ENCODE peak calls at places on chromosomes 16 and 17, in four cellular contexts. One of them, this sample, is unnamed.

GRCh38 chr17:59347975-59348391 is 16.5 kb downstream of the YPEL2 start:
- DNase-seq in stomach: no peak
- DNase-seq in breast epithelium: no peak
- DNase-seq in HL-60: peak
- DNase-seq in this sample: no peak

GRCh38 chr17:76385892-76386786 is 1.7 kb downstream of the SPHK1 start:
- DNase-seq in HL-60: no peak
- DNase-seq in stomach: peak
- DNase-seq in breast epithelium: peak
- DNase-seq in this sample: no peak

GRCh38 chr17:69430488-69430887 is 16.0 kb downstream of the MAP2K6 start:
- DNase-seq in stomach: no peak
- DNase-seq in HL-60: no peak
- DNase-seq in breast epithelium: no peak
- DNase-seq in this sample: no peak

GRCh38 chr16:84058664-84059063 is 16.1 kb upstream of the SLC38A8 start:
- DNase-seq in HL-60: no peak
- DNase-seq in stomach: no peak
- DNase-seq in breast epithelium: no peak
- DNase-seq in this sample: no peak

GRCh38 chr16:77353587-77354263 is 81.1 kb downstream of the ADAMTS18 start:
- DNase-seq in breast epithelium: no peak
- DNase-seq in stomach: no peak
- DNase-seq in HL-60: no peak
- DNase-seq in this sample: no peak

GRCh38 chr16:468072-468821 is 42.8 kb downstream of the RAB11FIP3 start:
- DNase-seq in HL-60: no peak
- DNase-seq in breast epithelium: no peak
- DNase-seq in stomach: no peak
- DNase-seq in this sample: no peak

GRCh38 chr17:60396412-60396811 is 4.5 kb upstream of the USP32 start:
- DNase-seq in stomach: no peak
- DNase-seq in HL-60: no peak
- DNase-seq in breast epithelium: no peak
- DNase-seq in this sample: no peak

GRCh38 chr16:67372664-67373063 is 20.6 kb downstream of the TPPP3 start:
- DNase-seq in stomach: no peak
- DNase-seq in HL-60: no peak
- DNase-seq in breast epithelium: no peak
- DNase-seq in this sample: no peak

GRCh38 chr17:9913476-9913875 is 8.4 kb upstream of the RCVRN start:
- DNase-seq in HL-60: no peak
- DNase-seq in stomach: no peak
- DNase-seq in breast epithelium: no peak
- DNase-seq in this sample: no peak

GRCh38 chr16:9275386-9275785 is 183.9 kb downstream of the HAPSTR1 start:
- DNase-seq in breast epithelium: no peak
- DNase-seq in stomach: no peak
- DNase-seq in HL-60: no peak
- DNase-seq in this sample: no peak

GRCh38 chr16:48235058-48235555 is 9.0 kb upstream of the LONP2 start:
- DNase-seq in stomach: no peak
- DNase-seq in breast epithelium: no peak
- DNase-seq in HL-60: no peak
- DNase-seq in this sample: no peak

GRCh38 chr16:74168445-74168844 is 128.2 kb upstream of the PSMD7 start:
- DNase-seq in breast epithelium: no peak
- DNase-seq in stomach: no peak
- DNase-seq in HL-60: no peak
- DNase-seq in this sample: no peak

GRCh38 chr16:81530296-81530721 is 85.7 kb downstream of the CMIP start:
- DNase-seq in HL-60: no peak
- DNase-seq in stomach: no peak
- DNase-seq in breast epithelium: no peak
- DNase-seq in this sample: no peak

GRCh38 chr17:64006361-64007088 is 8.4 kb downstream of the PRR29 start:
- DNase-seq in HL-60: no peak
- DNase-seq in stomach: no peak
- DNase-seq in breast epithelium: no peak
- DNase-seq in this sample: no peak

GRCh38 chr17:79907855-79908254 is 68.6 kb upstream of the CBX4 start:
- DNase-seq in breast epithelium: no peak
- DNase-seq in HL-60: no peak
- DNase-seq in stomach: no peak
- DNase-seq in this sample: no peak

GRCh38 chr16:79482011-79482410 is 118.5 kb downstream of the MAF start:
- DNase-seq in HL-60: no peak
- DNase-seq in breast epithelium: no peak
- DNase-seq in stomach: no peak
- DNase-seq in this sample: no peak

GRCh38 chr17:76398523-76399174 is 14.2 kb downstream of the SPHK1 start:
- DNase-seq in stomach: no peak
- DNase-seq in breast epithelium: no peak
- DNase-seq in HL-60: peak
- DNase-seq in this sample: no peak

GRCh38 chr17:44362964-44363612 is 565 bp downstream of the FAM171A2 start:
- DNase-seq in breast epithelium: no peak
- DNase-seq in stomach: no peak
- DNase-seq in HL-60: no peak
- DNase-seq in this sample: no peak

GRCh38 chr17:9177212-9177611 is 155.9 kb downstream of the NTN1 start:
- DNase-seq in stomach: no peak
- DNase-seq in breast epithelium: no peak
- DNase-seq in HL-60: no peak
- DNase-seq in this sample: no peak

GRCh38 chr16:24652209-24652712 is 77.2 kb upstream of the TNRC6A start:
- DNase-seq in HL-60: no peak
- DNase-seq in breast epithelium: no peak
- DNase-seq in stomach: no peak
- DNase-seq in this sample: no peak

GRCh38 chr17:27469256-27469655 is 13.0 kb downstream of the KSR1 start:
- DNase-seq in HL-60: no peak
- DNase-seq in stomach: no peak
- DNase-seq in breast epithelium: no peak
- DNase-seq in this sample: no peak

GRCh38 chr16:52407778-52408177 is 139.2 kb downstream of the TOX3 start:
- DNase-seq in HL-60: no peak
- DNase-seq in stomach: no peak
- DNase-seq in breast epithelium: no peak
- DNase-seq in this sample: no peak

GRCh38 chr16:20867585-20867984 is 32.6 kb downstream of the DCUN1D3 start:
- DNase-seq in breast epithelium: no peak
- DNase-seq in HL-60: no peak
- DNase-seq in stomach: no peak
- DNase-seq in this sample: no peak

GRCh38 chr16:86222965-86223551 is 287.3 kb upstream of the FOXF1 start:
- DNase-seq in stomach: peak
- DNase-seq in breast epithelium: no peak
- DNase-seq in HL-60: no peak
- DNase-seq in this sample: no peak

DNA sequence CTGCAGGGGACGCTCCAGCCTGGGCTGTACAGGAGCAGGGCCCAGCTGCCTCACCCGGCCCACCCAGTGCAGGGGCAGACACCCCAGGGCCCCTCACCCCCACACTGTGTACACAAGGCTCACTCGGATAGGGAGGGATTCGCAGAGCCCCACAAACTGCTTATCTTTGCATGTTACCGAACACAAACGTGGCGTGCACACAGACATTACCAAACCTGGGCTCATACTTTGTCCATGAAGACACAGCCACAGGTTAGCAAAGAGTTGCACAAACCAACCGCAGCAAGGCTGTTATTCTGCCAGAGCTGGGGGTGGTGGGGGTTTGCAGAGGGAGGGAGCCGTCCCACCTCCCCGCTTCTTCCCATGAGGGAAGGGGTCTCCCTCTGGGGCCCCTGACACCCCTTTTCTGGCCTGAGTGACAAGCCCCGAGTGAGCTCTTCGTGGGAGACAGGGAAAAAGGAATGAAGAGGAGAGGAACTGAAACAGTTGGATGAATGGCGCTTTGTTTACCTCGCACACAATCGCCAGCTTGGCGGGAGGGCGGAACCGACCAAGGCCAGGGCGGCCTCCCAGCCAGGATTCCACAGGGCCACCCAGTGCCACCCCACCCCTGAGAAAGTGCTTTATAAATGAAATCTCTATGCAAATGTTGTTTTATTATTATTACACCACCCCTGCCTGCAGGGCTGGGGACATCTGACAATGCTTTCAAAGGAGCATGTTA is 434 bp upstream of the CPSF4L start:
- DNase-seq in HL-60: peak
- DNase-seq in stomach: peak
- DNase-seq in breast epithelium: peak
- DNase-seq in this sample: no peak
- TF ChIP-seq POLR2AphosphoS5 in HL-60: peak
- TF ChIP-seq POLR2AphosphoS5 in stomach: no peak
- TF ChIP-seq POLR2AphosphoS5 in breast epithelium: no peak
- TF ChIP-seq POLR2AphosphoS5 in this sample: no peak

DNA sequence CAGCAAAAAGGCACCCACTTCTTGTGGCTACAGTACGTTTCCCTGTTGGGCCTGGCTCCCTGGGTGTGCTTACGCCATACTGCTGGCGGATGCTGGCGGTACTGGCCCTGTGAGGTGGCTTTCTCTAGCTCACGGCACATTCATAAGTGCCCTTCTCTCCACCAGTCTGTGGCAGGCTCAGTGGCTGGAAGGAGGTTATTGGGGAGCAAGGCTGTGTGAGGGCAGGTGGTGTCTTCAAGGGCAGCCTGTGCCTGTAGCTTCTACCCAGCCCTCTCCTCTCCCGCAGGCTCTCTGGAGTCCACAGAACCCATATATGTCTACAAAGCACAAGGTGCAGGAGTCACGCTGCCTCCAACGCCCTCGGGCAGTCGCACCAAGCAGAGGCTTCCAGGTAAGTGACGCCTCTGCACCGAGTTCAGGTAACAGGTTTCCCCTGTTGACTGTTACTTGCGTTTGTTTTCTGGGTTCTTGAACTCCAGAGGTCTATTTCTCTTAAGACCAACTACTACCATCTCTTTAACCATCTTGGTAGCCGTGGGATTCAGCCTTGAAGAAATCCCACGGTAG is 20.6 kb downstream of the NTAN1 start:
- DNase-seq in breast epithelium: no peak
- DNase-seq in stomach: no peak
- DNase-seq in HL-60: no peak
- DNase-seq in this sample: no peak
- TF ChIP-seq POLR2AphosphoS5 in breast epithelium: no peak
- TF ChIP-seq POLR2AphosphoS5 in stomach: no peak
- TF ChIP-seq POLR2AphosphoS5 in HL-60: no peak
- TF ChIP-seq POLR2AphosphoS5 in this sample: no peak

GRCh38 chr16:51071326-51071725 is 79.7 kb downstream of the SALL1 start:
- DNase-seq in HL-60: no peak
- DNase-seq in stomach: no peak
- DNase-seq in breast epithelium: no peak
- DNase-seq in this sample: no peak
- TF ChIP-seq POLR2AphosphoS5 in HL-60: no peak
- TF ChIP-seq POLR2AphosphoS5 in stomach: no peak
- TF ChIP-seq POLR2AphosphoS5 in breast epithelium: no peak
- TF ChIP-seq POLR2AphosphoS5 in this sample: no peak

GRCh38 chr16:30985401-30986128 is 558 bp downstream of the HSD3B7 start:
- DNase-seq in HL-60: no peak
- DNase-seq in stomach: peak
- DNase-seq in breast epithelium: peak
- DNase-seq in this sample: no peak

GRCh38 chr16:30987581-30988190 is 2.7 kb downstream of the HSD3B7 start:
- DNase-seq in breast epithelium: no peak
- DNase-seq in stomach: no peak
- DNase-seq in HL-60: no peak
- DNase-seq in this sample: no peak

GRCh38 chr16:30984669-30985400 is at the start of gene HSD3B7:
- DNase-seq in breast epithelium: peak
- DNase-seq in stomach: peak
- DNase-seq in HL-60: peak
- DNase-seq in this sample: peak

GRCh38 chr16:30983898-30984610 is 953 bp upstream of the HSD3B7 start:
- DNase-seq in breast epithelium: no peak
- DNase-seq in stomach: no peak
- DNase-seq in HL-60: no peak
- DNase-seq in this sample: no peak

GRCh38 chr16:30986129-30986991 is 1.4 kb downstream of the HSD3B7 start:
- DNase-seq in stomach: no peak
- DNase-seq in HL-60: no peak
- DNase-seq in breast epithelium: no peak
- DNase-seq in this sample: no peak
- TF ChIP-seq POLR2AphosphoS5 in stomach: no peak
- TF ChIP-seq POLR2AphosphoS5 in HL-60: no peak
- TF ChIP-seq POLR2AphosphoS5 in breast epithelium: no peak
- TF ChIP-seq POLR2AphosphoS5 in this sample: no peak

DNA sequence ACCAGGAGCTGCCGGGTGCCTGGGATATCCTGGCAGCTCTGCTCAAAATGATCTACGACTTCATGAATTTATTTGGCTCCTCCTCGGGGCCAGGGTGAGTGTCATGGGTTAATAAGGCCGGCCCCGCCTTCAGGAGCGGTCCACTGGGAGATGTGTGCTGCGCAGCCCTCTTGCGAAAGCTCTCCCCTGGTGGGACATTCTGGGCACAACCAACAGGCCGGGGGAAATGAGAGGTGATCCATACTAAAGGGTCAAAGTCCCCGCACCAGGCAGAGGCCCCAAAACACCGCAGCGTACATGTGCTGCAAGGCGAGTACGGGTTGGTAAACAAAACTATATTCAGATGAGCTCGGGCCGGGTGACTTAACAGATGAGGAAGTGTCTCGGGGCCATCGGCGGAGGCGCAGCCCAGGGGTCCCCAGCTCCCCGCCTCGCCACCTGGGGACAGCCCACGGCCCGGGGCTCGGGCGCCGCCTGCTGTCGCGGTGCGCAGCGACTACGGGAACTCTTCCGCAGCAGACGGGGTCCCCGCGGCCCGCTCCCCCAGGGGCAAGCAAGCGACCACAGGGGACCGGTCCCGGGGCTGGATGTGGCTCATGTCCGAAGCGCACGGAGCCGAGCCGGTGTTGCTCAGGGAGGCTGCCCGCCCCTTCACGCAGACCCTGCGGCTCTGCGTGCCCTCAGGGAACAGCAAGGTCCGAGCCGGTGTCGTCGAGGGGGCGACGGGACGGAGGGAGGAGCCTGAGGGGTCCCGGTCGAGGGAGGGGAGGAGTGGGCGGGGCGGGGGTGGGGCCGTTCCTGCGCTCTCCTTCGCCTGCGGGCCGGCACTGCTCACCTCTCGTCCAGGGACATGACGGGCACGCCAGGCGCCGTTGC is at the start of gene RAB37:
- DNase-seq in HL-60: peak
- DNase-seq in breast epithelium: no peak
- DNase-seq in stomach: peak
- DNase-seq in this sample: no peak
- TF ChIP-seq POLR2AphosphoS5 in HL-60: no peak
- TF ChIP-seq POLR2AphosphoS5 in breast epithelium: no peak
- TF ChIP-seq POLR2AphosphoS5 in stomach: no peak
- TF ChIP-seq POLR2AphosphoS5 in this sample: no peak